ENCODE peak calls at places on chromosomes 6 and 20, in five cellular contexts. One of them, this sample, is unnamed.

GRCh38 chr6:37056439-37057127 is 51.1 kb downstream of the FGD2 start:
- DNase-seq in HepG2: peak; percentile 60
- DNase-seq in transverse colon: no peak
- DNase-seq in K562: no peak
- DNase-seq in HCT116: peak; percentile 31
- DNase-seq in this sample: peak; percentile 55

GRCh38 chr6:34574647-34575293 is 18.6 kb upstream of the SPDEF start:
- DNase-seq in HepG2: no peak
- DNase-seq in transverse colon: no peak
- DNase-seq in K562: no peak
- DNase-seq in HCT116: no peak
- DNase-seq in this sample: no peak

GRCh38 chr6:105835373-105835772 is 250.8 kb upstream of the PRDM1 start:
- DNase-seq in HepG2: peak; percentile 31
- DNase-seq in transverse colon: peak; percentile 16
- DNase-seq in K562: peak; percentile 79
- DNase-seq in HCT116: peak; percentile 21
- DNase-seq in this sample: no peak

GRCh38 chr6:57265755-57266221 is 43.7 kb upstream of the RAB23 start:
- DNase-seq in HepG2: no peak
- DNase-seq in transverse colon: no peak
- DNase-seq in K562: no peak
- DNase-seq in HCT116: no peak
- DNase-seq in this sample: no peak

GRCh38 chr6:11785449-11785951 is 6.9 kb upstream of the ADTRP start:
- DNase-seq in HepG2: no peak
- DNase-seq in transverse colon: no peak
- DNase-seq in K562: peak; percentile 41
- DNase-seq in HCT116: no peak
- DNase-seq in this sample: no peak

GRCh38 chr6:127855542-127856159 is 45.2 kb downstream of the THEMIS start:
- DNase-seq in HepG2: peak; percentile 24
- DNase-seq in transverse colon: no peak
- DNase-seq in K562: no peak
- DNase-seq in HCT116: no peak
- DNase-seq in this sample: no peak

GRCh38 chr6:137811121-137811911 is 55.7 kb upstream of the TNFAIP3 start:
- DNase-seq in HepG2: peak; percentile 90
- DNase-seq in transverse colon: peak; percentile 82
- DNase-seq in K562: peak; percentile 92
- DNase-seq in HCT116: peak; percentile 55
- DNase-seq in this sample: no peak

GRCh38 chr6:108838101-108838717 is 10.0 kb upstream of the ARMC2 start:
- DNase-seq in HepG2: no peak
- DNase-seq in transverse colon: no peak
- DNase-seq in K562: peak; percentile 41
- DNase-seq in HCT116: no peak
- DNase-seq in this sample: no peak

GRCh38 chr20:57416296-57417022 is 25.3 kb downstream of the RBM38 start:
- DNase-seq in HepG2: no peak
- DNase-seq in transverse colon: no peak
- DNase-seq in K562: no peak
- DNase-seq in HCT116: no peak
- DNase-seq in this sample: no peak

GRCh38 chr6:1611572-1612385 is 2.1 kb downstream of the FOXC1 start:
- DNase-seq in HepG2: peak; percentile 35
- DNase-seq in transverse colon: no peak
- DNase-seq in K562: no peak
- DNase-seq in HCT116: no peak
- DNase-seq in this sample: no peak

GRCh38 chr6:105894556-105894955 is 191.6 kb upstream of the PRDM1 start:
- DNase-seq in HepG2: no peak
- DNase-seq in transverse colon: no peak
- DNase-seq in K562: no peak
- DNase-seq in HCT116: no peak
- DNase-seq in this sample: no peak

GRCh38 chr6:110476046-110476849 is at the start of gene SLC22A16:
- DNase-seq in HepG2: no peak
- DNase-seq in transverse colon: no peak
- DNase-seq in K562: no peak
- DNase-seq in HCT116: no peak
- DNase-seq in this sample: no peak

GRCh38 chr20:22248052-22248667 is 336.2 kb downstream of the FOXA2 start:
- DNase-seq in HepG2: peak; percentile 35
- DNase-seq in transverse colon: no peak
- DNase-seq in K562: peak; percentile 13
- DNase-seq in HCT116: no peak
- DNase-seq in this sample: no peak

GRCh38 chr20:34580588-34580940 is 22.0 kb downstream of the MAP1LC3A start:
- DNase-seq in HepG2: no peak
- DNase-seq in transverse colon: no peak
- DNase-seq in K562: no peak
- DNase-seq in HCT116: no peak
- DNase-seq in this sample: no peak

GRCh38 chr20:44943828-44944227 is 16.4 kb downstream of the TOMM34 start:
- DNase-seq in HepG2: no peak
- DNase-seq in transverse colon: no peak
- DNase-seq in K562: no peak
- DNase-seq in HCT116: no peak
- DNase-seq in this sample: no peak

GRCh38 chr20:37081717-37082289 is 14.0 kb downstream of the RBL1 start:
- DNase-seq in HepG2: no peak
- DNase-seq in transverse colon: peak; percentile 17
- DNase-seq in K562: no peak
- DNase-seq in HCT116: no peak
- DNase-seq in this sample: no peak

GRCh38 chr6:112282217-112282616 is 27.9 kb upstream of the LAMA4 start:
- DNase-seq in HepG2: no peak
- DNase-seq in transverse colon: peak; percentile 32
- DNase-seq in K562: no peak
- DNase-seq in HCT116: no peak
- DNase-seq in this sample: no peak
- TF ChIP-seq CTCF in HepG2: no peak
- TF ChIP-seq CTCF in transverse colon: peak; percentile 15
- TF ChIP-seq CTCF in K562: no peak
- TF ChIP-seq CTCF in HCT116: peak; percentile 7
- TF ChIP-seq CTCF in this sample: no peak

GRCh38 chr6:25991785-25992412 is 29.3 kb downstream of the TRIM38 start:
- DNase-seq in HepG2: peak; percentile 64
- DNase-seq in transverse colon: peak; percentile 80
- DNase-seq in K562: peak; percentile 86
- DNase-seq in HCT116: no peak
- DNase-seq in this sample: peak; percentile 66
- TF ChIP-seq POLR2AphosphoS5 in HepG2: no peak
- TF ChIP-seq POLR2AphosphoS5 in transverse colon: peak; percentile 52
- TF ChIP-seq POLR2AphosphoS5 in K562: peak; percentile 43
- TF ChIP-seq POLR2AphosphoS5 in HCT116: no peak
- TF ChIP-seq POLR2AphosphoS5 in this sample: peak; percentile 9

DNA sequence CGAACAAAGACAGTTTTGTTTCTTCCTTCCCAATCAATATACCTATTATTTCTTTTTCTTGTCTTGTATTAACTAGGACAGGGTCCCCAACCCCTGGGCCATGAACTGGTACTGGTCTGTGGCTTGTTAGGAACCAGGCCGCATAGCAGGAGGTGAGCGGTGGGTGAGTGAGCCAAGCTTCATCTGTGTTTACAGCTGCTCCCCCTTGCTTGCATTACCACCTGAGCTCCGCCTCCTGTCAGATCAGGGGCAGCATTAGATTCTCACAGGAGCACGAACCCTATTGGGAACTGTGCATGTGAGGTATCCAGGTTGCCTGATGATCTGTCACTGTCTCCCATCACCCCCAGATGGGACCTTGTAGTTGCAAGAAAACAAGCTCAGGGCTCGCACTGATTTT is 151.9 kb downstream of the CDKAL1 start:
- DNase-seq in HepG2: no peak
- DNase-seq in transverse colon: no peak
- DNase-seq in K562: peak; percentile 33
- DNase-seq in HCT116: no peak
- DNase-seq in this sample: no peak
- TF ChIP-seq CTCF in HepG2: no peak
- TF ChIP-seq CTCF in transverse colon: no peak
- TF ChIP-seq CTCF in K562: no peak
- TF ChIP-seq CTCF in HCT116: no peak
- TF ChIP-seq CTCF in this sample: no peak

GRCh38 chr20:35721219-35721618 is 20.8 kb downstream of the RBM39 start:
- DNase-seq in HepG2: no peak
- DNase-seq in transverse colon: no peak
- DNase-seq in K562: no peak
- DNase-seq in HCT116: no peak
- DNase-seq in this sample: no peak

GRCh38 chr20:35718972-35719635 is 19.9 kb downstream of the ROMO1 start:
- DNase-seq in HepG2: no peak
- DNase-seq in transverse colon: no peak
- DNase-seq in K562: no peak
- DNase-seq in HCT116: no peak
- DNase-seq in this sample: no peak

GRCh38 chr20:35721621-35722020 is 20.4 kb downstream of the RBM39 start:
- DNase-seq in HepG2: no peak
- DNase-seq in transverse colon: no peak
- DNase-seq in K562: no peak
- DNase-seq in HCT116: no peak
- DNase-seq in this sample: no peak

GRCh38 chr20:35719717-35720116 is 20.5 kb downstream of the ROMO1 start:
- DNase-seq in HepG2: no peak
- DNase-seq in transverse colon: no peak
- DNase-seq in K562: no peak
- DNase-seq in HCT116: no peak
- DNase-seq in this sample: no peak

GRCh38 chr20:35720165-35721123 is 21.2 kb downstream of the ROMO1 start:
- DNase-seq in HepG2: no peak
- DNase-seq in transverse colon: no peak
- DNase-seq in K562: no peak
- DNase-seq in HCT116: no peak
- DNase-seq in this sample: no peak
- TF ChIP-seq POLR2AphosphoS5 in HepG2: peak; percentile 36
- TF ChIP-seq POLR2AphosphoS5 in transverse colon: no peak
- TF ChIP-seq POLR2AphosphoS5 in K562: peak; percentile 40
- TF ChIP-seq POLR2AphosphoS5 in HCT116: no peak
- TF ChIP-seq POLR2AphosphoS5 in this sample: no peak

This sample was measured in breast epithelium.